ENCODE peak calls at places on chromosomes 11 and 22, in six cellular contexts. One of them, this sample, is unnamed. For H3K36me3 and H3K9me2, the result is how much of the 10 kb centered on the place peaks cover.

GRCh38 chr11:19419813-19420212 is 179.1 kb upstream of the E2F8 start:
- DNase-seq in OCI-LY7: no peak
- DNase-seq in GM23338: no peak
- DNase-seq in HCT116: no peak
- DNase-seq in GM23248: peak
- DNase-seq in SK-N-SH: no peak
- DNase-seq in this sample: peak

GRCh38 chr11:9210922-9211320 is 54.2 kb downstream of the DENND5A start:
- DNase-seq in HCT116: no peak
- DNase-seq in SK-N-SH: no peak
- DNase-seq in OCI-LY7: no peak
- DNase-seq in GM23338: no peak
- DNase-seq in GM23248: no peak
- DNase-seq in this sample: no peak

GRCh38 chr11:14673824-14674432 is 30.3 kb downstream of the PDE3B start:
- DNase-seq in GM23248: peak
- DNase-seq in SK-N-SH: no peak
- DNase-seq in GM23338: no peak
- DNase-seq in OCI-LY7: no peak
- DNase-seq in HCT116: no peak
- DNase-seq in this sample: no peak

GRCh38 chr11:132022718-132023117 is 652.3 kb downstream of the NTM start:
- DNase-seq in SK-N-SH: no peak
- DNase-seq in OCI-LY7: no peak
- DNase-seq in GM23248: peak
- DNase-seq in HCT116: no peak
- DNase-seq in GM23338: no peak
- DNase-seq in this sample: no peak

GRCh38 chr22:25839755-25840154 is 97.8 kb downstream of the MYO18B start:
- DNase-seq in GM23338: no peak
- DNase-seq in OCI-LY7: no peak
- DNase-seq in SK-N-SH: no peak
- DNase-seq in GM23248: no peak
- DNase-seq in HCT116: no peak
- DNase-seq in this sample: no peak

GRCh38 chr11:96098511-96099241 is 174.8 kb upstream of the MTMR2 start:
- DNase-seq in HCT116: no peak
- DNase-seq in SK-N-SH: no peak
- DNase-seq in GM23338: no peak
- DNase-seq in OCI-LY7: no peak
- DNase-seq in GM23248: peak
- DNase-seq in this sample: peak

GRCh38 chr22:20999350-21000214 is 2.3 kb downstream of the THAP7 start:
- DNase-seq in OCI-LY7: no peak
- DNase-seq in GM23338: no peak
- DNase-seq in GM23248: no peak
- DNase-seq in SK-N-SH: no peak
- DNase-seq in HCT116: no peak
- DNase-seq in this sample: no peak

GRCh38 chr22:31102441-31103081 is 4.8 kb downstream of the SELENOM start:
- DNase-seq in GM23338: no peak
- DNase-seq in OCI-LY7: no peak
- DNase-seq in SK-N-SH: no peak
- DNase-seq in HCT116: no peak
- DNase-seq in GM23248: peak
- DNase-seq in this sample: peak

GRCh38 chr22:17570851-17571631 is 7.7 kb downstream of the SLC25A18 start:
- DNase-seq in GM23248: peak
- DNase-seq in OCI-LY7: no peak
- DNase-seq in GM23338: no peak
- DNase-seq in SK-N-SH: no peak
- DNase-seq in HCT116: no peak
- DNase-seq in this sample: peak

GRCh38 chr11:45097721-45098493 is 48.5 kb upstream of the PRDM11 start:
- DNase-seq in HCT116: no peak
- DNase-seq in SK-N-SH: peak
- DNase-seq in OCI-LY7: peak
- DNase-seq in GM23248: peak
- DNase-seq in GM23338: peak
- DNase-seq in this sample: no peak

GRCh38 chr11:102293873-102294601 is 23.2 kb upstream of the BIRC3 start:
- DNase-seq in SK-N-SH: no peak
- DNase-seq in HCT116: peak
- DNase-seq in OCI-LY7: peak
- DNase-seq in GM23338: peak
- DNase-seq in GM23248: peak
- DNase-seq in this sample: no peak

GRCh38 chr11:113114452-113115027 is 153.3 kb downstream of the NCAM1 start:
- DNase-seq in GM23248: peak
- DNase-seq in GM23338: peak
- DNase-seq in HCT116: no peak
- DNase-seq in SK-N-SH: peak
- DNase-seq in OCI-LY7: peak
- DNase-seq in this sample: peak

GRCh38 chr22:39091136-39092081 is 5.6 kb upstream of the APOBEC3H start:
- DNase-seq in GM23338: no peak
- DNase-seq in OCI-LY7: no peak
- DNase-seq in HCT116: no peak
- DNase-seq in GM23248: no peak
- DNase-seq in SK-N-SH: no peak
- DNase-seq in this sample: no peak

GRCh38 chr22:46678785-46679700 is 58.9 kb downstream of the GRAMD4 start:
- DNase-seq in OCI-LY7: no peak
- DNase-seq in GM23338: no peak
- DNase-seq in HCT116: no peak
- DNase-seq in SK-N-SH: no peak
- DNase-seq in GM23248: peak
- DNase-seq in this sample: no peak

GRCh38 chr22:31160328-31160978 is 471 bp downstream of the RNF185 start:
- DNase-seq in OCI-LY7: no peak
- DNase-seq in GM23338: no peak
- DNase-seq in SK-N-SH: no peak
- DNase-seq in GM23248: peak
- DNase-seq in HCT116: no peak
- DNase-seq in this sample: no peak

GRCh38 chr11:61771995-61772455 is 19.6 kb downstream of the MYRF start:
- DNase-seq in GM23338: peak
- DNase-seq in GM23248: no peak
- DNase-seq in OCI-LY7: no peak
- DNase-seq in HCT116: no peak
- DNase-seq in SK-N-SH: peak
- DNase-seq in this sample: no peak

GRCh38 chr11:124760205-124760652 is 1.9 kb downstream of the ESAM start:
- DNase-seq in SK-N-SH: peak
- DNase-seq in OCI-LY7: no peak
- DNase-seq in GM23338: no peak
- DNase-seq in HCT116: no peak
- DNase-seq in GM23248: no peak
- DNase-seq in this sample: no peak

GRCh38 chr11:46242462-46242960 is 35.0 kb upstream of the CREB3L1 start:
- DNase-seq in GM23338: no peak
- DNase-seq in GM23248: no peak
- DNase-seq in OCI-LY7: peak
- DNase-seq in SK-N-SH: no peak
- DNase-seq in HCT116: no peak
- DNase-seq in this sample: no peak

GRCh38 chr11:8566613-8567210 is 27.3 kb downstream of the STK33 start:
- DNase-seq in HCT116: peak
- DNase-seq in GM23248: peak
- DNase-seq in SK-N-SH: peak
- DNase-seq in GM23338: peak
- DNase-seq in OCI-LY7: peak
- DNase-seq in this sample: peak

GRCh38 chr11:74321487-74322188 is 10.2 kb upstream of the P4HA3 start:
- DNase-seq in HCT116: no peak
- DNase-seq in OCI-LY7: peak
- DNase-seq in GM23338: peak
- DNase-seq in GM23248: peak
- DNase-seq in SK-N-SH: peak
- DNase-seq in this sample: no peak

GRCh38 chr22:47787501-47788227 is 1025.2 kb downstream of the TBC1D22A start:
- DNase-seq in SK-N-SH: no peak
- DNase-seq in GM23248: no peak
- DNase-seq in HCT116: no peak
- DNase-seq in GM23338: no peak
- DNase-seq in OCI-LY7: no peak
- DNase-seq in this sample: no peak

GRCh38 chr11:34624069-34624468 is 3.2 kb downstream of the EHF start:
- DNase-seq in GM23338: no peak
- DNase-seq in GM23248: no peak
- DNase-seq in OCI-LY7: no peak
- DNase-seq in HCT116: no peak
- DNase-seq in SK-N-SH: no peak
- DNase-seq in this sample: peak

GRCh38 chr11:17510507-17511206 is 33.6 kb downstream of the USH1C start:
- DNase-seq in SK-N-SH: no peak
- DNase-seq in GM23248: no peak
- DNase-seq in GM23338: no peak
- DNase-seq in HCT116: no peak
- DNase-seq in OCI-LY7: no peak
- DNase-seq in this sample: no peak

GRCh38 chr11:17506942-17507341 is 30.3 kb upstream of the ABCC8 start:
- DNase-seq in HCT116: no peak
- DNase-seq in GM23248: no peak
- DNase-seq in OCI-LY7: no peak
- DNase-seq in SK-N-SH: no peak
- DNase-seq in GM23338: peak
- DNase-seq in this sample: no peak

GRCh38 chr11:17508816-17509215 is 32.2 kb upstream of the ABCC8 start:
- DNase-seq in HCT116: no peak
- DNase-seq in GM23338: no peak
- DNase-seq in GM23248: no peak
- DNase-seq in SK-N-SH: no peak
- DNase-seq in OCI-LY7: no peak
- DNase-seq in this sample: no peak

GRCh38 chr11:17506314-17506713 is 29.7 kb upstream of the ABCC8 start:
- DNase-seq in GM23248: no peak
- DNase-seq in GM23338: no peak
- DNase-seq in HCT116: no peak
- DNase-seq in SK-N-SH: no peak
- DNase-seq in OCI-LY7: no peak
- DNase-seq in this sample: no peak

DNA sequence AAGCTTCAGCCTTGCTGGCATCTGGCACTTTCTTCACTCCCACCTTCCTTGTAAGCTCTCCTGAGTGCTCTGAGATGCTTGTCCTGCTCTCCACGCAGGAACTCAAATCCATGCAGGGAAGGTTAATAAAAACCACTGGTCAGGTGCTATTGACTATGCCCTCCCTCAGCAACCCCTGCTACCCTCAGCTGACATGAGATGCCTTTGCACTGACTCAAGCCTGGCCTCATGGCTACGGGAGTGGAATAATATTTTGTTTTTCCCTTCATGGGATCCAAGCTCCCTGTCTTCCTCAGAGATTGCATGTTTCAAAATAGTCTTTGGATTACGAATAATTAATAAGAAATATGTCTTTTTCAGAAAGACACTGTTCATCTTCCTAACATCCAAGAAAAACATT is 31.7 kb upstream of the ABCC8 start:
- DNase-seq in HCT116: no peak
- DNase-seq in GM23248: peak
- DNase-seq in OCI-LY7: no peak
- DNase-seq in GM23338: no peak
- DNase-seq in SK-N-SH: no peak
- DNase-seq in this sample: no peak
- H3K36me3 ChIP-seq in HCT116: under half
- H3K36me3 ChIP-seq in GM23248: under half
- H3K36me3 ChIP-seq in OCI-LY7: under half
- H3K36me3 ChIP-seq in GM23338: under half
- H3K36me3 ChIP-seq in SK-N-SH: under half
- H3K36me3 ChIP-seq in this sample: under half

GRCh38 chr11:116887909-116888556 is 50.6 kb upstream of the APOA1 start:
- DNase-seq in HCT116: no peak
- DNase-seq in OCI-LY7: no peak
- DNase-seq in SK-N-SH: no peak
- DNase-seq in GM23338: no peak
- DNase-seq in GM23248: peak
- DNase-seq in this sample: no peak

GRCh38 chr11:116888884-116889549 is 51.6 kb upstream of the APOA1 start:
- DNase-seq in HCT116: no peak
- DNase-seq in GM23338: no peak
- DNase-seq in SK-N-SH: no peak
- DNase-seq in OCI-LY7: no peak
- DNase-seq in GM23248: no peak
- DNase-seq in this sample: no peak

GRCh38 chr11:116882386-116882785 is 45.0 kb upstream of the APOA1 start:
- DNase-seq in OCI-LY7: no peak
- DNase-seq in GM23248: peak
- DNase-seq in SK-N-SH: no peak
- DNase-seq in GM23338: no peak
- DNase-seq in HCT116: peak
- DNase-seq in this sample: no peak

GRCh38 chr11:116890193-116890592 is 52.8 kb upstream of the APOA1 start:
- DNase-seq in HCT116: no peak
- DNase-seq in OCI-LY7: peak
- DNase-seq in GM23338: no peak
- DNase-seq in SK-N-SH: no peak
- DNase-seq in GM23248: no peak
- DNase-seq in this sample: no peak

DNA sequence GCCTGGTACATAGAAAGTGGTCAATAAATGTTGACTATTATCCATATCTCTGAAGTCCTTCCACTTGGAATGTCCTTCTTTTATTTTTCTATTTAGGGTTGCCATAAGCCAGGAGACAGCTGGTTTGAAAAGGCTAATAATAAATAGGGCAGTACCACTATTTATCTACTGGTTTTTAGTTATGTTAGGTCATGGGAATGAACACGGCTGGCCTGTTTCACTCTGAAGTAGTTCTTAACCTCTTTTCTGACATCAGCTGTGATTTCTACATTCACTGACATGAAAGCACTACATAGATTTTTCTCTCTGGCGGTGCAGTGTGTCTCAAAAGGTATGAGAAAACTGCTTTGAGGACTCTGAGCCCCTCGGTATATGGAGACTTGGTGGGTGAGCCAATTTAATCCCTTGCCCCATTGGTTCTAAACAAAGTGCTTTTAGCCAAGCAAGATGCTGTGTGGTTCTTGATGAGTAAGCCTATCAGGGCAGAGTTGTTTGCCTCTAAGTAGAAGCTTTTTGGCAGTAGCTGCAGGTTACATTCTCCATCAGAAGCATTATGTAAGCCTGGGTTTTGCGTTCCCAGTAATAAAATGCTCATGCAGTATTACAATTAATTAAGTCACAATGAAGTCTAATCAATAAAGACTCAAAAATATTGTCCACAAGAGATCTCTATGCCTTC is 48.7 kb upstream of the APOA1 start:
- DNase-seq in GM23338: no peak
- DNase-seq in HCT116: no peak
- DNase-seq in OCI-LY7: no peak
- DNase-seq in GM23248: peak
- DNase-seq in SK-N-SH: no peak
- DNase-seq in this sample: no peak
- H2AFZ ChIP-seq in GM23338: no peak
- H2AFZ ChIP-seq in HCT116: no peak
- H2AFZ ChIP-seq in OCI-LY7: no peak
- H2AFZ ChIP-seq in GM23248: no peak
- H2AFZ ChIP-seq in SK-N-SH: no peak
- H2AFZ ChIP-seq in this sample: no peak

GRCh38 chr11:116217006-116217405 is 555.8 kb downstream of the BUD13 start:
- DNase-seq in SK-N-SH: no peak
- DNase-seq in OCI-LY7: no peak
- DNase-seq in HCT116: peak
- DNase-seq in GM23248: peak
- DNase-seq in GM23338: peak
- DNase-seq in this sample: peak
- H3K9me2 ChIP-seq in SK-N-SH: under half
- H3K9me2 ChIP-seq in OCI-LY7: under half
- H3K9me2 ChIP-seq in HCT116: under half
- H3K9me2 ChIP-seq in GM23248: under half
- H3K9me2 ChIP-seq in GM23338: under half
- H3K9me2 ChIP-seq in this sample: under half

GRCh38 chr22:19853058-19853878 is 1.4 kb downstream of the GNB1L start:
- DNase-seq in SK-N-SH: no peak
- DNase-seq in OCI-LY7: no peak
- DNase-seq in GM23248: no peak
- DNase-seq in HCT116: no peak
- DNase-seq in GM23338: no peak
- DNase-seq in this sample: no peak
- H3K36me3 ChIP-seq in SK-N-SH: under half
- H3K36me3 ChIP-seq in OCI-LY7: half or more
- H3K36me3 ChIP-seq in GM23248: under half
- H3K36me3 ChIP-seq in HCT116: under half
- H3K36me3 ChIP-seq in GM23338: under half
- H3K36me3 ChIP-seq in this sample: under half